ENCODE peak calls at places on chromosomes 3 and 15, in eight cellular contexts. F is dorsolateral prefrontal cortex; V is iPS DF 19.7; N is T-cell; B is stimulated activated CD4-positive, alpha-beta T cell treated with anti-CD3 and anti-CD28 coated beads, Interleukin-4, amount 100 ng/mL, for 48 hours; P is GM12865; Y is CD14-positive monocyte; Z is mucosa of gallbladder. J is an unnamed sample.

GRCh38 chr3:48716508-48716981 is 476 bp downstream of the IP6K2 start:
- DNase-seq in F (no peak), V (no peak), N (no peak), B (no peak), P (peak; percentile 58), Y (no peak), Z (no peak), J (peak; percentile 25)

GRCh38 chr3:66428733-66429132 is 72.1 kb downstream of the LRIG1 start:
- DNase-seq in F (peak; percentile 60), V (no peak), N (no peak), B (no peak), P (peak; percentile 41), Y (no peak), Z (peak; percentile 85), J (no peak)

GRCh38 chr3:122239112-122239511 is 55.6 kb downstream of the CASR start:
- DNase-seq in F (no peak), V (no peak), N (no peak), B (no peak), P (no peak), Y (no peak), Z (no peak), J (no peak)

GRCh38 chr15:85752591-85752990 is 42.1 kb downstream of the KLHL25 start:
- DNase-seq in F (peak; percentile 58), V (no peak), N (no peak), B (no peak), P (no peak), Y (no peak), Z (peak; percentile 43), J (no peak)

GRCh38 chr3:32366638-32367368 is 24.9 kb upstream of the CMTM7 start:
- DNase-seq in F (no peak), V (no peak), N (no peak), B (no peak), P (peak; percentile 72), Y (no peak), Z (no peak), J (no peak)

GRCh38 chr3:133119146-133119545 is 81.0 kb downstream of the TMEM108 start:
- DNase-seq in F (no peak), V (no peak), N (no peak), B (no peak), P (no peak), Y (no peak), Z (no peak), J (no peak)

GRCh38 chr15:72925661-72926060 is 126.6 kb upstream of the NEO1 start:
- DNase-seq in F (no peak), V (no peak), N (no peak), B (no peak), P (no peak), Y (no peak), Z (no peak), J (no peak)

GRCh38 chr3:142243134-142243533 is 17.7 kb upstream of the GK5 start:
- DNase-seq in F (no peak), V (no peak), N (no peak), B (no peak), P (no peak), Y (no peak), Z (no peak), J (no peak)

GRCh38 chr3:89098964-89099585 is 8.3 kb upstream of the EPHA3 start:
- DNase-seq in F (no peak), V (no peak), N (no peak), B (no peak), P (peak; percentile 58), Y (no peak), Z (no peak), J (peak; percentile 22)

GRCh38 chr3:30524357-30525040 is 81.9 kb upstream of the TGFBR2 start:
- DNase-seq in F (no peak), V (no peak), N (no peak), B (no peak), P (no peak), Y (no peak), Z (no peak), J (no peak)

GRCh38 chr15:35784745-35785144 is 238.8 kb upstream of the DPH6 start:
- DNase-seq in F (no peak), V (no peak), N (no peak), B (no peak), P (no peak), Y (no peak), Z (no peak), J (no peak)

GRCh38 chr3:111277226-111277625 is 205.6 kb downstream of the NECTIN3 start:
- DNase-seq in F (no peak), V (peak; percentile 42), N (no peak), B (no peak), P (no peak), Y (no peak), Z (no peak), J (no peak)

GRCh38 chr15:68055224-68055705 is 1.1 kb downstream of the PIAS1 start:
- DNase-seq in F (no peak), V (no peak), N (peak; percentile 69), B (peak; percentile 70), P (peak; percentile 95), Y (peak; percentile 53), Z (peak; percentile 40), J (peak; percentile 57)

GRCh38 chr15:95024388-95024787 is 793.0 kb downstream of the MCTP2 start:
- DNase-seq in F (no peak), V (no peak), N (no peak), B (no peak), P (no peak), Y (no peak), Z (peak; percentile 13), J (no peak)

GRCh38 chr15:95262866-95263564 is 1031.7 kb downstream of the MCTP2 start:
- DNase-seq in F (no peak), V (no peak), N (no peak), B (no peak), P (no peak), Y (no peak), Z (no peak), J (no peak)

GRCh38 chr3:185508330-185508729 is 9.5 kb upstream of the TMEM41A start:
- DNase-seq in F (peak; percentile 37), V (no peak), N (no peak), B (no peak), P (no peak), Y (no peak), Z (no peak), J (no peak)

GRCh38 chr15:45573961-45574629 is 13.1 kb upstream of the BLOC1S6 start:
- DNase-seq in F (no peak), V (peak; percentile 54), N (no peak), B (no peak), P (peak; percentile 53), Y (no peak), Z (no peak), J (no peak)

GRCh38 chr3:82939491-82940097 is 1178.1 kb upstream of the GBE1 start:
- DNase-seq in F (no peak), V (no peak), N (no peak), B (no peak), P (no peak), Y (no peak), Z (no peak), J (no peak)

GRCh38 chr3:124780767-124781485 is 50.7 kb downstream of the UMPS start:
- DNase-seq in F (peak; percentile 77), V (no peak), N (no peak), B (no peak), P (peak; percentile 40), Y (no peak), Z (peak; percentile 57), J (no peak)

GRCh38 chr3:170038434-170039110 is 777 bp downstream of the GPR160 start:
- DNase-seq in F (no peak), V (no peak), N (peak; percentile 38), B (no peak), P (peak; percentile 59), Y (peak; percentile 64), Z (peak; percentile 38), J (peak; percentile 37)

GRCh38 chr15:51620647-51621046 is 1.9 kb downstream of the DMXL2 start:
- DNase-seq in F (peak; percentile 6), V (no peak), N (no peak), B (no peak), P (peak; percentile 72), Y (peak; percentile 62), Z (no peak), J (no peak)

GRCh38 chr15:40439461-40440299 is 1.1 kb upstream of the BAHD1 start:
- DNase-seq in F (no peak), V (peak; percentile 75), N (no peak), B (no peak), P (peak; percentile 31), Y (no peak), Z (no peak), J (peak; percentile 20)

GRCh38 chr3:35216501-35217266 is 422.6 kb upstream of the ARPP21 start:
- DNase-seq in F (no peak), V (no peak), N (no peak), B (no peak), P (no peak), Y (no peak), Z (no peak), J (no peak)

GRCh38 chr3:102791641-102792589 is 357.1 kb downstream of the ZPLD1 start:
- DNase-seq in F (no peak), V (no peak), N (no peak), B (no peak), P (no peak), Y (no peak), Z (no peak), J (no peak)

GRCh38 chr3:94062513-94063404 is at the start of the genes DHFR2 and NSUN3:
- DNase-seq in F (peak; percentile 74), V (peak; percentile 98), N (peak; percentile 83), B (peak; percentile 72), P (peak; percentile 99), Y (peak; percentile 83), Z (peak; percentile 95), J (peak; percentile 91)

J was measured in central memory CD4-positive, alpha-beta T cell.